ENCODE peak calls at places on chromosomes 12 and 14, in seven cellular contexts. One of them, this sample, is unnamed.

GRCh38 chr12:91704446-91704845 is 441.2 kb downstream of the BTG1 start:
- DNase-seq in PC-9: no peak
- DNase-seq in stomach: no peak
- DNase-seq in NCI-H2081: peak
- DNase-seq in sciatic nerve: no peak
- DNase-seq in activated CD4-positive, alpha-beta T cell treated with anti-CD3 and anti-CD28 coated beads, Interleukin-2, amount 10 ng/mL, durations not matched to agents 7 days and 5 days: no peak
- DNase-seq in tibial nerve: no peak
- DNase-seq in this sample: peak

GRCh38 chr12:121668750-121669524 is 517 bp downstream of the MORN3 start:
- DNase-seq in NCI-H2081: no peak
- DNase-seq in stomach: peak
- DNase-seq in PC-9: peak
- DNase-seq in activated CD4-positive, alpha-beta T cell treated with anti-CD3 and anti-CD28 coated beads, Interleukin-2, amount 10 ng/mL, durations not matched to agents 7 days and 5 days: peak
- DNase-seq in tibial nerve: no peak
- DNase-seq in sciatic nerve: no peak
- DNase-seq in this sample: no peak

GRCh38 chr12:9064201-9064814 is 51.4 kb downstream of the A2M start:
- DNase-seq in sciatic nerve: peak
- DNase-seq in activated CD4-positive, alpha-beta T cell treated with anti-CD3 and anti-CD28 coated beads, Interleukin-2, amount 10 ng/mL, durations not matched to agents 7 days and 5 days: peak
- DNase-seq in stomach: peak
- DNase-seq in PC-9: peak
- DNase-seq in NCI-H2081: peak
- DNase-seq in tibial nerve: no peak
- DNase-seq in this sample: no peak

GRCh38 chr12:54486173-54486867 is 11.2 kb upstream of the NCKAP1L start:
- DNase-seq in tibial nerve: no peak
- DNase-seq in stomach: no peak
- DNase-seq in activated CD4-positive, alpha-beta T cell treated with anti-CD3 and anti-CD28 coated beads, Interleukin-2, amount 10 ng/mL, durations not matched to agents 7 days and 5 days: no peak
- DNase-seq in PC-9: no peak
- DNase-seq in NCI-H2081: no peak
- DNase-seq in sciatic nerve: no peak
- DNase-seq in this sample: no peak

GRCh38 chr12:128078311-128078851 is 188.6 kb upstream of the TMEM132C start:
- DNase-seq in NCI-H2081: no peak
- DNase-seq in sciatic nerve: no peak
- DNase-seq in PC-9: no peak
- DNase-seq in tibial nerve: no peak
- DNase-seq in stomach: no peak
- DNase-seq in activated CD4-positive, alpha-beta T cell treated with anti-CD3 and anti-CD28 coated beads, Interleukin-2, amount 10 ng/mL, durations not matched to agents 7 days and 5 days: no peak
- DNase-seq in this sample: peak

GRCh38 chr12:120110550-120111501 is 5.7 kb downstream of the RAB35 start:
- DNase-seq in activated CD4-positive, alpha-beta T cell treated with anti-CD3 and anti-CD28 coated beads, Interleukin-2, amount 10 ng/mL, durations not matched to agents 7 days and 5 days: peak
- DNase-seq in tibial nerve: no peak
- DNase-seq in stomach: peak
- DNase-seq in sciatic nerve: peak
- DNase-seq in NCI-H2081: no peak
- DNase-seq in PC-9: no peak
- DNase-seq in this sample: no peak

GRCh38 chr14:75442642-75443041 is 14.8 kb downstream of the JDP2 start:
- DNase-seq in tibial nerve: no peak
- DNase-seq in sciatic nerve: no peak
- DNase-seq in activated CD4-positive, alpha-beta T cell treated with anti-CD3 and anti-CD28 coated beads, Interleukin-2, amount 10 ng/mL, durations not matched to agents 7 days and 5 days: no peak
- DNase-seq in NCI-H2081: no peak
- DNase-seq in PC-9: peak
- DNase-seq in stomach: no peak
- DNase-seq in this sample: no peak

GRCh38 chr12:63958876-63959275 is 114.4 kb downstream of the SRGAP1 start:
- DNase-seq in activated CD4-positive, alpha-beta T cell treated with anti-CD3 and anti-CD28 coated beads, Interleukin-2, amount 10 ng/mL, durations not matched to agents 7 days and 5 days: no peak
- DNase-seq in sciatic nerve: no peak
- DNase-seq in NCI-H2081: peak
- DNase-seq in stomach: no peak
- DNase-seq in PC-9: no peak
- DNase-seq in tibial nerve: no peak
- DNase-seq in this sample: no peak

GRCh38 chr14:81268016-81268416 is 47.3 kb upstream of the GTF2A1 start:
- DNase-seq in NCI-H2081: no peak
- DNase-seq in stomach: no peak
- DNase-seq in PC-9: no peak
- DNase-seq in sciatic nerve: no peak
- DNase-seq in tibial nerve: no peak
- DNase-seq in activated CD4-positive, alpha-beta T cell treated with anti-CD3 and anti-CD28 coated beads, Interleukin-2, amount 10 ng/mL, durations not matched to agents 7 days and 5 days: peak
- DNase-seq in this sample: no peak

GRCh38 chr14:39246618-39247017 is 12.9 kb downstream of the MIA2 start:
- DNase-seq in sciatic nerve: no peak
- DNase-seq in activated CD4-positive, alpha-beta T cell treated with anti-CD3 and anti-CD28 coated beads, Interleukin-2, amount 10 ng/mL, durations not matched to agents 7 days and 5 days: no peak
- DNase-seq in stomach: no peak
- DNase-seq in PC-9: no peak
- DNase-seq in NCI-H2081: no peak
- DNase-seq in tibial nerve: no peak
- DNase-seq in this sample: no peak